ENCODE peak calls at places on chromosome 13, in ten cellular contexts. M is GM23338, J is GM23248, L is A673, E is neural progenitor cell, U is PC-9, T is endothelial cell of umbilical vein, I is PC-3, D is H1, O is HepG2. W is an unnamed sample.

GRCh38 chr13:80498433-80498832 is 157.5 kb upstream of the SPRY2 start:
- DNase-seq in T (no peak), I (no peak), M (no peak), L (no peak), O (no peak), U (no peak), J (no peak), E (no peak), D (no peak), W (no peak)

GRCh38 chr13:75217949-75218348 is 264.0 kb downstream of the TBC1D4 start:
- DNase-seq in D (no peak), J (peak), M (no peak), E (peak), I (peak), U (no peak), O (no peak), L (peak), T (no peak), W (no peak)

GRCh38 chr13:30463820-30464495 is 1.8 kb downstream of the HMGB1 start:
- DNase-seq in I (peak), U (no peak), O (peak), M (no peak), J (peak), L (peak), E (no peak), T (peak), D (no peak), W (no peak)

GRCh38 chr13:90531744-90532143 is 815.7 kb upstream of the MIR17HG start:
- DNase-seq in E (no peak), J (no peak), O (no peak), I (no peak), L (no peak), U (no peak), D (no peak), M (no peak), T (no peak), W (no peak)

GRCh38 chr13:104678161-104678560 is 1611.9 kb upstream of the SLC10A2 start:
- DNase-seq in L (no peak), O (no peak), I (no peak), J (no peak), T (no peak), U (no peak), E (no peak), D (no peak), M (no peak), W (no peak)

GRCh38 chr13:48642061-48642460 is 11.7 kb upstream of the CYSLTR2 start:
- DNase-seq in D (no peak), L (no peak), U (no peak), I (no peak), E (no peak), J (no peak), O (no peak), M (no peak), T (no peak), W (no peak)

GRCh38 chr13:113934576-113934975 is 39.3 kb downstream of the C13orf46 start:
- DNase-seq in T (no peak), U (no peak), D (no peak), J (no peak), I (no peak), L (no peak), E (no peak), M (no peak), O (no peak), W (no peak)

GRCh38 chr13:77014906-77015685 is 11.9 kb downstream of the FBXL3 start:
- DNase-seq in I (no peak), E (no peak), U (no peak), T (no peak), L (no peak), J (no peak), D (no peak), M (no peak), O (no peak), W (no peak)

GRCh38 chr13:31903072-31903815 is 128.3 kb upstream of the FRY start:
- DNase-seq in M (no peak), I (no peak), E (no peak), L (no peak), D (no peak), O (no peak), T (no peak), U (no peak), J (no peak), W (no peak)

GRCh38 chr13:20840590-20840989 is 62.0 kb downstream of the XPO4 start:
- DNase-seq in U (no peak), L (no peak), J (no peak), O (no peak), I (no peak), E (no peak), M (no peak), T (no peak), D (no peak), W (no peak)

GRCh38 chr13:27960362-27961226 is 8.5 kb downstream of the CDX2 start:
- DNase-seq in O (peak), T (no peak), L (peak), M (peak), U (peak), J (peak), I (peak), E (peak), D (peak), W (no peak)

GRCh38 chr13:74133657-74134201 is 475 bp downstream of the KLF12 start:
- DNase-seq in J (peak), O (peak), U (peak), M (peak), E (peak), L (peak), I (peak), T (peak), D (peak), W (peak)

GRCh38 chr13:34038326-34039068 is 220.5 kb downstream of the RFC3 start:
- DNase-seq in J (no peak), L (no peak), E (no peak), D (no peak), I (no peak), O (peak), T (no peak), U (no peak), M (no peak), W (no peak)

DNA sequence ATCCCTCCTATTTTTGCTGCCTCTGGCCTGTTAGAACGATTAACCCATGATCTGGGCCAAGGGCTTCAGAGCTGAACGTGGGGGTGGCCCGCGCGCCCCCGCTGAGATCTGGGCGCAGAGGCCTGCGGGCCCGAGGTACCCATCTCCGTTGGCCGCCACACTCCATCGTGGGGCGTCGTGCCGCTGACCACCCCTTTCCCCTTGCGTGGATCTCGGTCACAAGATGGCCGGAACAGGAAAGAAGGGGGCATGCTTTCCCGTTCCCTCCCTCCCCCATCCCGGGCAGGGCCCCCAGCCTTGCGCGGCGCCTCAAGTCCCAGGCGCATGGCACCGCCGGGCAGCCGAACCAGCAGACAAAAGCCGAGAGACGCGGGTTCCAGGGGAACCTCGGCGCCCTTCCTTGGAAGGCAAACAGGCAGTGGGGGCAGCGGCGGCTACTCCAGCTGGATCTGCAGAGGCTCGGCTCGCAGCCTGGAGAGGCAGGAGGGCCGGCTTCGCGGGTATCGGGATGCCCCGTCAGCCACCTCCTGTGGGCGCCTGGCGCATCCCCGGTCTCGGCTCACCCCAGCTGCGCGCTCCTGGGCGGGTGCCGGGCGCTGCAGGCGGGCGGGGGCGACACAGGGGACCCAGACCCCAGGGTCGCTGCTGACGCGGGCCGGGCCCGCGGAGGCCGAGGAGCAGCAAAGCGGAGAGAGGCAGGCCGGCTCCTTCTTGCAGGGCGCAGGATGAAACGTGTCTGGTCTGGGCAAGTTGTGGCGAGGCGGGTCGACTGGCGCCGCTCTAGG is 500 bp downstream of the DZIP1 start:
- DNase-seq in D (peak), U (no peak), I (no peak), J (peak), E (peak), O (peak), M (peak), L (peak), T (peak), W (no peak)
- TF ChIP-seq EZH2 in D (no peak), U (no peak), I (no peak), J (no peak), E (peak), O (no peak), M (no peak), L (no peak), T (no peak), W (no peak)

GRCh38 chr13:107865643-107866006 is 349.7 kb downstream of the LIG4 start:
- DNase-seq in I (no peak), D (no peak), T (no peak), M (no peak), L (no peak), J (peak), E (no peak), U (no peak), O (no peak), W (no peak)
- TF ChIP-seq EZH2 in I (no peak), D (no peak), T (no peak), M (no peak), L (no peak), J (no peak), E (no peak), U (no peak), O (no peak), W (no peak)

DNA sequence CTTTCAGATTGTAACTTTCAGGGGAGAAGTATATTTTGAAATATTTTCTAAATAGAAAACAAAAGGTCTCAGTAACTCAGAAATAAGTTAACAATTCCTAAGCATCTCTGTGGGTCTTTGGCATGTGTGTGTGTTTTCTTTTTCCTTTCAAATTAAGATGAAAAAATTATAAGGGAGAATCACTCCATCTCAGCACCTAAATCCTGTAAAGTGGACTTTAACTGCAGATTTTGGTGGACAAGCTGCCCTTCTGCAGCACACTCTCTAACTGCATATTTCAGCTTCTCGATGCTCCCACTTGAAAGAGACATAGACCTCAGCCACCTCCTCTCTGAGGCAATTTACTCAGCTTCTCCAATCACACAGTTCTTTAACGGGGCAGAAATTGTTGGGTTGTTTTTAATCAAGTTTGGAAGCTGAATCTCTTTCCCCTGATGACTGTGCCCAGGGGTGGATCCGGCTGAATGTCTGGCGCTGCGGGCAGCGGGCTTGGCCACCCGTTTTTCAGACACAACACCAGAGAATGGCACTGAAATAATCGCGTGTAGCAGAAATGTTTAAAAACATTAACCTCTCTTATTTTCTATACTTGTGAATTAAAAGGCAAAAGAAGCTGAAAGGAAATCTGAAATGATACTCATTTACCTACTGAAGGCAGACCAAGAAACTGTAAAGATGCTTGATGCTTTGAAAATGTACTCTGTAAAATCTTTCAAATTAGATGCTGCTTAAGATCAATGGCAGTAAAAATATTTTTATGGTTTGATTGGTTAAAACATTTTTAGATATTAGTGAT is 12.3 kb downstream of the ZIC2 start:
- DNase-seq in M (peak), O (no peak), T (no peak), J (no peak), E (peak), I (no peak), U (no peak), D (peak), L (peak), W (no peak)
- TF ChIP-seq EZH2 in M (peak), O (no peak), T (no peak), J (no peak), E (peak), I (no peak), U (no peak), D (peak), L (no peak), W (no peak)

DNA sequence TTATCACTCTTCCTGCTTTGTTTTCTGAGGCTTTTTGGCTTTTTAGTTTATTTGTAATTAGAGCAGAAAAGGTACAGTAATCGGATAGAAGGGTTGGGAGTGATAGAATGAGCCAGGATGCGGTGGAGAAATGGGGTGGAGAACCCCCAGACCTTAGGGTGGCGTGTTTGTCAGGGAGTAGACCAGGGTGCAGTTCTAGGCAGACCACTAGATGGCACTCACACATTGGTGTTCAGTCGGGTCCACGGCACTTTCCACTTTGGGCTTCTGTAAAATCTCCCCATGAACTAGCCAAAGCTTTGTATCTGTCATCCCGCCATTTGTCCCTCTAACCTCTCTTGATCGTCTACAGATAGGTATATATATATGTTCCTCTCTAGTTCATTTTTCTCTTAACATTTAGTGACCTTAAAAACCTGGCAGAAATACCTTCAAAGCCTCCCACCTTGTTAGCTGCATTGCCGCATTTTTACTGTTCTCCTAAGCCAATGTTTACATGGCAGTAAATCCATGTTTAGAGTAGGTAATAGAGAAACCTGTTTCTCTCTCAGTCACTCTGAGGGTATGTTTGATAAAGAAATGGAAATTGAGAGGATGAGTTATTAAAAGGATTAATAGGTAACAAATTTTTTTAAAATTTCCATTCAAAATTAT is 154.9 kb downstream of the TM9SF2 start:
- DNase-seq in O (peak), M (peak), D (peak), E (peak), T (peak), L (peak), U (peak), J (peak), I (peak), W (no peak)
- TF ChIP-seq EZH2 in O (no peak), M (no peak), D (no peak), E (no peak), T (no peak), L (no peak), U (no peak), J (no peak), I (no peak), W (no peak)

GRCh38 chr13:59510377-59510776 is 653.4 kb downstream of the DIAPH3 start:
- DNase-seq in D (no peak), L (no peak), T (no peak), U (no peak), E (no peak), J (no peak), O (no peak), M (no peak), I (no peak), W (no peak)
- TF ChIP-seq EZH2 in D (no peak), L (no peak), T (no peak), U (no peak), E (no peak), J (no peak), O (no peak), M (no peak), I (no peak), W (no peak)

GRCh38 chr13:110274687-110275086 is 32.3 kb downstream of the COL4A1 start:
- DNase-seq in M (peak), T (no peak), J (peak), D (peak), O (no peak), L (peak), I (peak), E (peak), U (no peak), W (no peak)

GRCh38 chr13:110276553-110276950 is 30.4 kb downstream of the COL4A1 start:
- DNase-seq in D (no peak), E (no peak), J (no peak), O (no peak), U (no peak), L (no peak), M (no peak), I (no peak), T (no peak), W (no peak)

GRCh38 chr13:110277357-110277950 is 29.5 kb downstream of the COL4A1 start:
- DNase-seq in L (no peak), E (no peak), D (no peak), I (no peak), O (no peak), T (no peak), J (no peak), U (no peak), M (no peak), W (no peak)

GRCh38 chr13:110273254-110273653 is 33.7 kb downstream of the COL4A1 start:
- DNase-seq in E (no peak), T (no peak), O (no peak), U (no peak), J (no peak), L (no peak), D (no peak), M (no peak), I (no peak), W (no peak)

GRCh38 chr13:110275931-110276552 is 30.9 kb downstream of the COL4A1 start:
- DNase-seq in U (no peak), E (no peak), L (peak), T (no peak), J (no peak), I (no peak), O (no peak), D (no peak), M (no peak), W (peak)
- TF ChIP-seq EZH2 in U (no peak), E (no peak), L (no peak), T (no peak), J (no peak), I (no peak), O (no peak), D (no peak), M (no peak), W (no peak)

W was measured in SK-N-MC.